ENCODE peak calls at places on chromosome 10, in five cellular contexts. L is suprapubic skin, V is OCI-M1, N is NCI-H510A, O is astrocyte. T is an unnamed sample.

GRCh38 chr10:5486852-5487235 is 12.5 kb downstream of the CALML5 start:
- DNase-seq in N (no peak), L (no peak), O (no peak), V (no peak), T (no peak)

GRCh38 chr10:32795598-32796183 is 162.3 kb downstream of the ITGB1 start:
- DNase-seq in N (no peak), V (peak; percentile 57), O (peak; percentile 18), L (no peak), T (no peak)

GRCh38 chr10:93751832-93752231 is 5.9 kb upstream of the LGI1 start:
- DNase-seq in N (no peak), V (peak; percentile 42), L (no peak), O (peak; percentile 15), T (no peak)

GRCh38 chr10:46547881-46548780 is 8.3 kb downstream of the GPRIN2 start:
- DNase-seq in V (no peak), O (peak; percentile 27), L (peak; percentile 64), N (no peak), T (no peak)

GRCh38 chr10:130470973-130471372 is 334.8 kb downstream of the GLRX3 start:
- DNase-seq in O (no peak), V (no peak), L (no peak), N (no peak), T (no peak)

GRCh38 chr10:98528785-98529183 is 82.0 kb upstream of the HPS1 start:
- DNase-seq in L (no peak), V (no peak), O (no peak), N (no peak), T (no peak)

GRCh38 chr10:69123306-69123746 is 652 bp upstream of the VPS26A start:
- DNase-seq in N (peak; percentile 34), L (no peak), V (peak; percentile 93), O (peak; percentile 54), T (no peak)

GRCh38 chr10:5291501-5292195 is 73.1 kb upstream of the UCN3 start:
- DNase-seq in L (peak; percentile 90), O (peak; percentile 60), N (no peak), V (peak; percentile 94), T (peak; percentile 57)

GRCh38 chr10:92240289-92241157 is 50.4 kb downstream of the CPEB3 start:
- DNase-seq in N (peak; percentile 60), O (peak; percentile 65), V (peak; percentile 92), L (peak; percentile 68), T (peak; percentile 15)

GRCh38 chr10:5078781-5079180 is 15.4 kb upstream of the AKR1C3 start:
- DNase-seq in N (no peak), V (peak; percentile 62), L (no peak), O (peak; percentile 6), T (no peak)

GRCh38 chr10:23656735-23657134 is 217.9 kb downstream of the OTUD1 start:
- DNase-seq in O (no peak), N (no peak), L (no peak), V (peak; percentile 10), T (no peak)

GRCh38 chr10:69004821-69005220 is 16.2 kb downstream of the KIFBP start:
- DNase-seq in V (peak; percentile 85), O (peak; percentile 28), L (no peak), N (no peak), T (no peak)

GRCh38 chr10:43817368-43817767 is 168.7 kb upstream of the ZNF32 start:
- DNase-seq in V (no peak), N (no peak), L (no peak), O (peak; percentile 73), T (no peak)

GRCh38 chr10:133336131-133337078 is at the start of gene CALY:
- DNase-seq in L (no peak), O (no peak), N (no peak), V (no peak), T (peak; percentile 85)

GRCh38 chr10:127458829-127459228 is 90.3 kb upstream of the NPS start:
- DNase-seq in V (no peak), L (no peak), N (no peak), O (no peak), T (no peak)

GRCh38 chr10:89043052-89043451 is 52.5 kb downstream of the FAS start:
- DNase-seq in L (no peak), O (no peak), N (no peak), V (no peak), T (no peak)

GRCh38 chr10:89301721-89302445 is at the start of gene IFIT2:
- DNase-seq in V (peak; percentile 91), O (peak; percentile 70), L (no peak), N (peak; percentile 22), T (no peak)

GRCh38 chr10:60662917-60663614 is 115.2 kb upstream of the CDK1 start:
- DNase-seq in L (no peak), V (peak; percentile 90), O (peak; percentile 70), N (no peak), T (no peak)

GRCh38 chr10:43361532-43362190 is 9.8 kb upstream of the FXYD4 start:
- DNase-seq in L (no peak), N (no peak), O (no peak), V (no peak), T (no peak)

GRCh38 chr10:67763499-67764011 is 67.6 kb upstream of the CTNNA3 start:
- DNase-seq in N (peak; percentile 44), O (peak; percentile 32), V (peak; percentile 78), L (peak; percentile 84), T (peak; percentile 71)

GRCh38 chr10:74289956-74290355 is 138.9 kb downstream of the ADK start:
- DNase-seq in N (no peak), V (no peak), L (no peak), O (peak; percentile 21), T (no peak)

T was measured in T-cell.